ENCODE peak calls at places on chromosome 9, in four cellular contexts. One of them, this sample, is unnamed.

GRCh38 chr9:36258989-36259315 is 704 bp upstream of the GNE start:
- DNase-seq in K562: no peak
- DNase-seq in H1: no peak
- DNase-seq in HepG2: no peak
- DNase-seq in this sample: no peak

GRCh38 chr9:134595014-134595413 is 46.6 kb upstream of the COL5A1 start:
- DNase-seq in H1: no peak
- DNase-seq in HepG2: no peak
- DNase-seq in K562: no peak
- DNase-seq in this sample: no peak

GRCh38 chr9:91659529-91660294 is 236.1 kb upstream of the NFIL3 start:
- DNase-seq in H1: no peak
- DNase-seq in K562: peak; percentile 56
- DNase-seq in HepG2: no peak
- DNase-seq in this sample: no peak

GRCh38 chr9:79572032-79572890 is 496 bp downstream of the TLE4 start:
- DNase-seq in H1: peak; percentile 68
- DNase-seq in K562: peak; percentile 16
- DNase-seq in HepG2: no peak
- DNase-seq in this sample: no peak

GRCh38 chr9:36136894-36137391 is 410 bp downstream of the GLIPR2 start:
- DNase-seq in H1: peak; percentile 66
- DNase-seq in HepG2: no peak
- DNase-seq in K562: no peak
- DNase-seq in this sample: no peak

GRCh38 chr9:89678394-89679005 is 73.7 kb downstream of the GADD45G start:
- DNase-seq in K562: no peak
- DNase-seq in HepG2: no peak
- DNase-seq in H1: no peak
- DNase-seq in this sample: no peak

GRCh38 chr9:23829580-23830458 is 3.8 kb upstream of the ELAVL2 start:
- DNase-seq in H1: no peak
- DNase-seq in K562: no peak
- DNase-seq in HepG2: peak; percentile 1
- DNase-seq in this sample: no peak

GRCh38 chr9:91680129-91680528 is 256.5 kb upstream of the NFIL3 start:
- DNase-seq in H1: no peak
- DNase-seq in K562: no peak
- DNase-seq in HepG2: no peak
- DNase-seq in this sample: no peak

GRCh38 chr9:36436909-36437308 is 36.8 kb upstream of the RNF38 start:
- DNase-seq in K562: no peak
- DNase-seq in H1: no peak
- DNase-seq in HepG2: no peak
- DNase-seq in this sample: no peak

GRCh38 chr9:17793713-17794622 is 215.1 kb downstream of the SH3GL2 start:
- DNase-seq in HepG2: peak; percentile 27
- DNase-seq in H1: no peak
- DNase-seq in K562: no peak
- DNase-seq in this sample: no peak

GRCh38 chr9:122329592-122329991 is 41.2 kb upstream of the PTGS1 start:
- DNase-seq in K562: no peak
- DNase-seq in H1: no peak
- DNase-seq in HepG2: no peak
- DNase-seq in this sample: no peak

GRCh38 chr9:93286252-93287188 is 102.6 kb downstream of the WNK2 start:
- DNase-seq in HepG2: no peak
- DNase-seq in K562: no peak
- DNase-seq in H1: no peak
- DNase-seq in this sample: no peak

GRCh38 chr9:136965771-136966484 is 11.4 kb upstream of the PTGDS start:
- DNase-seq in K562: peak; percentile 54
- DNase-seq in H1: no peak
- DNase-seq in HepG2: no peak
- DNase-seq in this sample: no peak

GRCh38 chr9:124776952-124777645 is at the start of gene OLFML2A:
- DNase-seq in K562: peak; percentile 40
- DNase-seq in HepG2: no peak
- DNase-seq in H1: peak; percentile 83
- DNase-seq in this sample: no peak

GRCh38 chr9:116327702-116328440 is 174.3 kb downstream of the PAPPA start:
- DNase-seq in K562: no peak
- DNase-seq in HepG2: no peak
- DNase-seq in H1: no peak
- DNase-seq in this sample: no peak

GRCh38 chr9:34098307-34098706 is 28.2 kb downstream of the DCAF12 start:
- DNase-seq in K562: no peak
- DNase-seq in H1: no peak
- DNase-seq in HepG2: no peak
- DNase-seq in this sample: peak; percentile 27

GRCh38 chr9:130341839-130342713 is 76.5 kb downstream of the HMCN2 start:
- DNase-seq in H1: no peak
- DNase-seq in HepG2: no peak
- DNase-seq in K562: no peak
- DNase-seq in this sample: no peak

GRCh38 chr9:75930766-75931311 is 40.4 kb downstream of the PCSK5 start:
- DNase-seq in K562: no peak
- DNase-seq in HepG2: no peak
- DNase-seq in H1: no peak
- DNase-seq in this sample: no peak

GRCh38 chr9:69397384-69398214 is 72.6 kb downstream of the ENTREP1 start:
- DNase-seq in H1: no peak
- DNase-seq in K562: no peak
- DNase-seq in HepG2: no peak
- DNase-seq in this sample: no peak

GRCh38 chr9:105858284-105858683 is 163.9 kb downstream of the TMEM38B start:
- DNase-seq in H1: no peak
- DNase-seq in HepG2: no peak
- DNase-seq in K562: no peak
- DNase-seq in this sample: no peak

GRCh38 chr9:116506685-116507084 is 180.4 kb upstream of the TRIM32 start:
- DNase-seq in HepG2: no peak
- DNase-seq in K562: no peak
- DNase-seq in H1: no peak
- DNase-seq in this sample: no peak

GRCh38 chr9:137128158-137129088 is 10.5 kb upstream of the GRIN1 start:
- DNase-seq in HepG2: no peak
- DNase-seq in H1: no peak
- DNase-seq in K562: peak; percentile 24
- DNase-seq in this sample: no peak

GRCh38 chr9:116572095-116572748 is 114.9 kb upstream of the TRIM32 start:
- DNase-seq in K562: peak; percentile 92
- DNase-seq in HepG2: peak; percentile 64
- DNase-seq in H1: peak; percentile 91
- DNase-seq in this sample: no peak

GRCh38 chr9:83281306-83282255 is 218.6 kb upstream of the RASEF start:
- DNase-seq in K562: no peak
- DNase-seq in H1: no peak
- DNase-seq in HepG2: no peak
- DNase-seq in this sample: no peak

GRCh38 chr9:7169717-7170348 is 412.1 kb downstream of the KDM4C start:
- DNase-seq in K562: no peak
- DNase-seq in H1: no peak
- DNase-seq in HepG2: no peak
- DNase-seq in this sample: no peak

GRCh38 chr9:121881920-121882500 is 211.1 kb downstream of the TTLL11 start:
- DNase-seq in K562: no peak
- DNase-seq in HepG2: no peak
- DNase-seq in H1: no peak
- DNase-seq in this sample: no peak

GRCh38 chr9:111038336-111039202 is at the start of gene LPAR1:
- DNase-seq in HepG2: no peak
- DNase-seq in K562: no peak
- DNase-seq in H1: peak; percentile 72
- DNase-seq in this sample: no peak

GRCh38 chr9:111036068-111036789 is 2.0 kb downstream of the LPAR1 start:
- DNase-seq in HepG2: no peak
- DNase-seq in H1: peak; percentile 78
- DNase-seq in K562: no peak
- DNase-seq in this sample: no peak

GRCh38 chr9:111039203-111039907 is 1.1 kb upstream of the LPAR1 start:
- DNase-seq in K562: no peak
- DNase-seq in H1: no peak
- DNase-seq in HepG2: no peak
- DNase-seq in this sample: no peak

GRCh38 chr9:111037744-111038335 is 430 bp downstream of the LPAR1 start:
- DNase-seq in K562: no peak
- DNase-seq in H1: peak; percentile 70
- DNase-seq in HepG2: peak; percentile 6
- DNase-seq in this sample: no peak

GRCh38 chr9:111036946-111037743 is 1.1 kb downstream of the LPAR1 start:
- DNase-seq in HepG2: no peak
- DNase-seq in K562: no peak
- DNase-seq in H1: no peak
- DNase-seq in this sample: no peak
- TF ChIP-seq CBX5 in HepG2: no peak
- TF ChIP-seq CBX5 in K562: no peak
- TF ChIP-seq CBX5 in H1: no peak
- TF ChIP-seq CBX5 in this sample: no peak

GRCh38 chr9:20353529-20353928 is 268.8 kb downstream of the MLLT3 start:
- DNase-seq in HepG2: no peak
- DNase-seq in H1: no peak
- DNase-seq in K562: no peak
- DNase-seq in this sample: no peak

GRCh38 chr9:20353931-20354652 is 268.2 kb downstream of the MLLT3 start:
- DNase-seq in HepG2: no peak
- DNase-seq in K562: no peak
- DNase-seq in H1: no peak
- DNase-seq in this sample: no peak

GRCh38 chr9:20352531-20352930 is 269.8 kb downstream of the MLLT3 start:
- DNase-seq in HepG2: no peak
- DNase-seq in K562: no peak
- DNase-seq in H1: no peak
- DNase-seq in this sample: no peak

GRCh38 chr9:20351715-20352114 is 270.6 kb downstream of the MLLT3 start:
- DNase-seq in K562: no peak
- DNase-seq in HepG2: no peak
- DNase-seq in H1: no peak
- DNase-seq in this sample: no peak

DNA sequence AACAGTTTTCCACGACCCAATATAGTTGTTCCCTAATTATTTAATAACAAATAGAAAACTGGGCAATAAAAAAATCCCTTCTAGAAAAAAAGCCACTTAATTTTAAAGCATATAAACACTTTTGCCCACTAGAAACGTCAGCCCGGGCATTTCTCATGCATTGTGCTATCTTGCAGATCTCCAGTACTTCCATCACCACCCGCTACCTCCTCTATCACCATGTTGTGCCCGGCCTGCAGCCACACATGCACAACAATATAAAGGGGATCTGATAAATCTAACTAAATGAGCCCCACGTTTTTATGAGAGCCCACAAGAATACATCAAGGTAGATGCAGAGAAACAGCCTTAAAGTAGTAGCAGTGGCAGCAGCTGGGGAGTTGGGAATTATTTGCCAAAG is 272.7 kb downstream of the MLLT3 start:
- DNase-seq in K562: no peak
- DNase-seq in HepG2: no peak
- DNase-seq in H1: no peak
- DNase-seq in this sample: no peak
- TF ChIP-seq CBX5 in K562: no peak
- TF ChIP-seq CBX5 in HepG2: no peak
- TF ChIP-seq CBX5 in H1: no peak
- TF ChIP-seq CBX5 in this sample: no peak

GRCh38 chr9:3887798-3888495 is 362.1 kb upstream of the RFX3 start:
- DNase-seq in H1: no peak
- DNase-seq in HepG2: no peak
- DNase-seq in K562: no peak
- DNase-seq in this sample: no peak
- TF ChIP-seq CBX5 in H1: no peak
- TF ChIP-seq CBX5 in HepG2: no peak
- TF ChIP-seq CBX5 in K562: no peak
- TF ChIP-seq CBX5 in this sample: no peak

GRCh38 chr9:21413089-21414023 is 4.4 kb downstream of the IFNA8 start:
- DNase-seq in HepG2: no peak
- DNase-seq in H1: no peak
- DNase-seq in K562: no peak
- DNase-seq in this sample: no peak
- TF ChIP-seq CBX5 in HepG2: no peak
- TF ChIP-seq CBX5 in H1: no peak
- TF ChIP-seq CBX5 in K562: no peak
- TF ChIP-seq CBX5 in this sample: no peak

DNA sequence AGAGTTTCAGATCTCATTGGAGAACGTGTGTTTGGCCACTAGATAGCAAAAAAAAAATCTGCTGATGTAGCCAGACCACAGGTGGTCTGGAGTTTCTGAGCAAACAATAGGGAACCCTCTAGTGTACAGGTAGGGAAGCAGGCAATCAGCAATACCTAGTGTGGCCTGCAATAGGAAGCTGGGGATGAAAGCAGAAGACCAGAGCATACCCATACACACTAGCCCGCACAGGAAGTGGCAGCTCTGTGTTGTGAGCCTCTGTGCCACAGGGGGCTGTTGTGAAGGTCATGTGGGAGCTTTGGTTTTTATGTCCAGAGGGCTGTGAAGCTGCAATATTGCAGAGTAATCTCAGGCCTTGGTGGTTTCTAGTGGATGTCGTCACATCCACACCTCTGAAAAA is 81.2 kb downstream of the MTAP start:
- DNase-seq in H1: no peak
- DNase-seq in HepG2: no peak
- DNase-seq in K562: no peak
- DNase-seq in this sample: no peak
- TF ChIP-seq CBX5 in H1: no peak
- TF ChIP-seq CBX5 in HepG2: no peak
- TF ChIP-seq CBX5 in K562: no peak
- TF ChIP-seq CBX5 in this sample: no peak

GRCh38 chr9:114889802-114890224 is 40.6 kb downstream of the TNFSF8 start:
- DNase-seq in HepG2: no peak
- DNase-seq in K562: no peak
- DNase-seq in H1: no peak
- DNase-seq in this sample: no peak
- TF ChIP-seq CBX5 in HepG2: no peak
- TF ChIP-seq CBX5 in K562: no peak
- TF ChIP-seq CBX5 in H1: no peak
- TF ChIP-seq CBX5 in this sample: no peak

This sample was measured in GM12878.